ENCODE peak calls at places on chromosomes 11 and 22, in four cellular contexts. K is HepG2, S is H1, Z is K562. P is an unnamed sample.
A peak's percentile ranks its signal among the peaks of the same experiment; 100 is the strongest.

GRCh38 chr11:45289369-45289768 is 3.2 kb upstream of the SYT13 start:
- DNase-seq in S (no peak), Z (no peak), K (no peak), P (peak; percentile 66)

GRCh38 chr11:79321282-79321681 is 119.5 kb downstream of the TENM4 start:
- DNase-seq in S (no peak), Z (no peak), K (no peak), P (no peak)

GRCh38 chr22:42680648-42681047 is 31.5 kb upstream of the CYB5R3 start:
- DNase-seq in Z (peak; percentile 24), S (no peak), K (no peak), P (peak; percentile 65)

GRCh38 chr11:124748481-124749338 is 3.3 kb downstream of the VSIG2 start:
- DNase-seq in Z (no peak), S (no peak), K (no peak), P (no peak)

GRCh38 chr22:44701824-44702478 is at the start of gene PRR5:
- DNase-seq in Z (peak; percentile 56), S (peak; percentile 81), K (peak; percentile 68), P (peak; percentile 66)

GRCh38 chr11:94272738-94273313 is 31.6 kb upstream of the IZUMO1R start:
- DNase-seq in K (no peak), S (no peak), Z (no peak), P (no peak)

GRCh38 chr11:130282111-130282510 is 32.6 kb downstream of the ZBTB44 start:
- DNase-seq in K (no peak), Z (no peak), S (no peak), P (no peak)

GRCh38 chr22:37999236-37999635 is 14.9 kb upstream of the SOX10 start:
- DNase-seq in K (no peak), Z (peak; percentile 30), S (no peak), P (no peak)

GRCh38 chr22:47091241-47091691 is 328.8 kb downstream of the TBC1D22A start:
- DNase-seq in Z (peak; percentile 88), S (no peak), K (no peak), P (no peak)

GRCh38 chr11:119804698-119805097 is 75.7 kb upstream of the NECTIN1 start:
- DNase-seq in S (no peak), K (no peak), Z (no peak), P (no peak)

GRCh38 chr11:84673753-84674152 is 953.4 kb downstream of the DLG2 start:
- DNase-seq in S (no peak), K (no peak), Z (no peak), P (no peak)

GRCh38 chr11:126479178-126479930 is 123.9 kb downstream of the ST3GAL4 start:
- DNase-seq in K (no peak), S (no peak), Z (no peak), P (no peak)

GRCh38 chr11:2775626-2776350 is 76.0 kb upstream of the KCNQ1OT1 start:
- DNase-seq in K (no peak), Z (no peak), S (no peak), P (no peak)

GRCh38 chr11:35515224-35515623 is 10.2 kb downstream of the PAMR1 start:
- DNase-seq in S (no peak), K (no peak), Z (no peak), P (no peak)

GRCh38 chr22:39649500-39650089 is 79.0 kb downstream of the CACNA1I start:
- DNase-seq in Z (no peak), K (no peak), S (no peak), P (no peak)

GRCh38 chr11:75383246-75383645 is 16.1 kb upstream of the RPS3 start:
- DNase-seq in Z (no peak), S (no peak), K (no peak), P (peak; percentile 50)

GRCh38 chr22:44391481-44392445 is 79.0 kb upstream of the SHISAL1 start:
- DNase-seq in Z (no peak), K (no peak), S (peak; percentile 45), P (no peak)

GRCh38 chr11:113551645-113552044 is 76.4 kb upstream of the DRD2 start:
- DNase-seq in K (no peak), S (no peak), Z (no peak), P (no peak)

GRCh38 chr11:35796542-35796941 is 134.0 kb downstream of the TRIM44 start:
- DNase-seq in K (no peak), S (no peak), Z (no peak), P (no peak)

GRCh38 chr22:32395107-32395506 is 16.9 kb downstream of the RTCB start:
- DNase-seq in S (no peak), Z (no peak), K (no peak), P (no peak)

GRCh38 chr11:116928102-116928777 is 90.8 kb upstream of the APOA1 start:
- DNase-seq in K (no peak), Z (no peak), S (no peak), P (no peak)

GRCh38 chr11:67352546-67353316 is 615 bp downstream of the POLD4 start:
- DNase-seq in Z (peak; percentile 35), K (peak; percentile 20), S (no peak), P (no peak)

GRCh38 chr11:61129608-61130523 is 27.6 kb downstream of the CD5 start:
- DNase-seq in K (peak; percentile 82), S (peak; percentile 98), Z (peak; percentile 91), P (peak; percentile 99)

GRCh38 chr22:32695451-32695891 is 106.0 kb upstream of the TIMP3 start:
- DNase-seq in Z (no peak), S (no peak), K (peak; percentile 87), P (peak; percentile 55)

GRCh38 chr22:49508561-49508960 is 319.1 kb downstream of the BRD1 start:
- DNase-seq in K (no peak), Z (no peak), S (no peak), P (no peak)

GRCh38 chr22:49513358-49513851 is 314.3 kb downstream of the BRD1 start:
- DNase-seq in K (no peak), S (no peak), Z (no peak), P (no peak)

GRCh38 chr22:49509016-49509415 is 318.7 kb downstream of the BRD1 start:
- DNase-seq in S (no peak), Z (no peak), K (no peak), P (no peak)

GRCh38 chr22:49512471-49512870 is 315.2 kb downstream of the BRD1 start:
- DNase-seq in K (no peak), Z (no peak), S (no peak), P (no peak)

GRCh38 chr22:49510718-49511117 is 317.0 kb downstream of the BRD1 start:
- DNase-seq in K (no peak), S (no peak), Z (no peak), P (no peak)
- TF ChIP-seq PHF8 in K (no peak), S (no peak), Z (no peak), P (no peak)

DNA sequence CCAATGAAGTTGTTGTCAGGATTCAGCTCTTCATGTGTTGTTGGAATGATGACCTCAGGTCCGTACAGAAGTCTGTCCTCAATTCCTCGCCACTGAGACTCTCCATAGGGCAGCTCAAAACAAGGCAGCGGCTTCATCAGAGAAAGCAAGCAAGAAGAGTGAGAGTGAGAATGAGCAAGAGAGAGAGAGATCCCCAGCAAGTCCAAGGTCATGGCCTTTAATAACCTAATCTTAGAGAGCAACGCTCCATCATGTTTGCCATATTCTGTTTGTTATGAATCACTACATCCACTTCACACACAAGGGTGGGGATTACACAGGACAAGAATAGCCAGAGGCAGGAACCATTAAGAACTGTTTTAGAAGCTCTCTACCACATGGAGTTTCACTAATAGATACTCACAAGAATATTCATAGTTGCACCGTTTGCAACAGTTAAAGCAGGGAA is 23.3 kb upstream of the MMP7 start:
- DNase-seq in S (no peak), Z (no peak), K (peak; percentile 68), P (peak; percentile 87)
- H3K27ac ChIP-seq in S (no peak overlapping the region), Z (no peak overlapping the region), K (no peak overlapping the region), P (peak overlapping the region; percentile 88)

GRCh38 chr11:77084581-77085191 is 17.9 kb downstream of the CAPN5 start:
- DNase-seq in S (no peak), K (no peak), Z (no peak), P (no peak)
- TF ChIP-seq PHF8 in S (no peak), K (no peak), Z (no peak), P (no peak)

GRCh38 chr22:30337461-30337778 is 10.7 kb upstream of the TBC1D10A start:
- DNase-seq in K (no peak), Z (no peak), S (no peak), P (no peak)

GRCh38 chr22:30335236-30335635 is 8.5 kb upstream of the TBC1D10A start:
- DNase-seq in S (no peak), K (no peak), Z (no peak), P (no peak)

GRCh38 chr22:30338802-30339201 is 12.1 kb upstream of the TBC1D10A start:
- DNase-seq in Z (no peak), S (no peak), K (no peak), P (no peak)

GRCh38 chr22:30334601-30335000 is 7.9 kb upstream of the TBC1D10A start:
- DNase-seq in S (no peak), Z (no peak), K (no peak), P (no peak)

DNA sequence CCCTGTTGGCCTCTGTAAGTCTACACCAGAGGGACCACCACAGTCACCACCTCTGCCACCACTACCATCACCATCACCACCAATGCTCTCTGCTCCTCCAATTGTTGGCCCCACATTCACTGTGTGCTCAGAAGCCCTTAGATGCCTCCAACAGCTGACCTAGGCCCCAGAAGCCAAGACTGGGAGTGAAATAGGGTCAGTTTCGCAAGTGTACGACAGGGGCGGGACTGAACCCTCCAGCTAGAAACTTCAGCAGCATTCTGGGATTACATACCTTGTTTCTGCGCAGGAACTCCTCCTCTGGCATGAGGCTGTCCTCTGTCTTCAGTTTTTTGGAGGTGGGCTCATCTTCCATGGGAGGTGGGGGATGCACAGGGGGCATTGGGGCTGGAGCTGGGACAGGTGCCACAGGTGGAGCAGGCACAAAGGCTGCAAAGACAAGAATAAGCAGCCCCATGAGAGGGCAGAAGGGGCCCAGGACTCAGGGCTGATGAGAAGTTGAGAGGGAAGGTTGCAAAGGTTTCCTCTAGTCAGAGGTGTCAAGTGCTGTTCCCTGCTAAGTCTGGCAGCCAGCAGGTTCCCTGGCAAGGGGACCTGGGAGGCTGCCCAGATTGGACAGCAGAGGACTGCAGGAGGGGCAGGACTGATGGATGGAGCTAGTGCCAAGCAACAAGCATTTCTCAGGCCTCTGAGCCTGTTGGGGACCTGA is 10.2 kb upstream of the TBC1D10A start:
- DNase-seq in Z (no peak), K (no peak), S (no peak), P (no peak)
- H3K27ac ChIP-seq in Z (no peak overlapping the region), K (no peak overlapping the region), S (no peak overlapping the region), P (no peak overlapping the region)